ENCODE peak calls at places on chromosome 4, in eight cellular contexts. One of them, this sample, is unnamed.

GRCh38 chr4:56668267-56668666 is 12.8 kb downstream of the HOPX start:
- DNase-seq in fibroblast of lung: peak
- DNase-seq in colonic mucosa: no peak
- DNase-seq in endodermal cell: peak
- DNase-seq in epithelial cell of esophagus: peak
- DNase-seq in pancreas: no peak
- DNase-seq in bronchial epithelial cell: no peak
- DNase-seq in endothelial cell of umbilical vein: no peak
- DNase-seq in this sample: no peak

GRCh38 chr4:36091997-36092396 is 152.3 kb downstream of the ARAP2 start:
- DNase-seq in colonic mucosa: no peak
- DNase-seq in pancreas: no peak
- DNase-seq in endodermal cell: no peak
- DNase-seq in epithelial cell of esophagus: peak
- DNase-seq in endothelial cell of umbilical vein: no peak
- DNase-seq in bronchial epithelial cell: peak
- DNase-seq in fibroblast of lung: no peak
- DNase-seq in this sample: no peak

GRCh38 chr4:57554693-57555092 is 444.5 kb upstream of the IGFBP7 start:
- DNase-seq in epithelial cell of esophagus: no peak
- DNase-seq in endothelial cell of umbilical vein: no peak
- DNase-seq in bronchial epithelial cell: no peak
- DNase-seq in pancreas: no peak
- DNase-seq in colonic mucosa: no peak
- DNase-seq in fibroblast of lung: no peak
- DNase-seq in endodermal cell: no peak
- DNase-seq in this sample: no peak

GRCh38 chr4:124167602-124168001 is 544.9 kb downstream of the ANKRD50 start:
- DNase-seq in endothelial cell of umbilical vein: no peak
- DNase-seq in pancreas: no peak
- DNase-seq in epithelial cell of esophagus: peak
- DNase-seq in bronchial epithelial cell: no peak
- DNase-seq in colonic mucosa: no peak
- DNase-seq in fibroblast of lung: no peak
- DNase-seq in endodermal cell: no peak
- DNase-seq in this sample: no peak

GRCh38 chr4:85398276-85398675 is 76.7 kb upstream of the ARHGAP24 start:
- DNase-seq in fibroblast of lung: peak
- DNase-seq in colonic mucosa: no peak
- DNase-seq in bronchial epithelial cell: no peak
- DNase-seq in pancreas: no peak
- DNase-seq in epithelial cell of esophagus: no peak
- DNase-seq in endothelial cell of umbilical vein: no peak
- DNase-seq in endodermal cell: peak
- DNase-seq in this sample: peak

GRCh38 chr4:112119358-112119783 is 25.9 kb upstream of the FAM241A start:
- DNase-seq in colonic mucosa: no peak
- DNase-seq in endothelial cell of umbilical vein: no peak
- DNase-seq in pancreas: no peak
- DNase-seq in bronchial epithelial cell: no peak
- DNase-seq in fibroblast of lung: no peak
- DNase-seq in endodermal cell: no peak
- DNase-seq in epithelial cell of esophagus: no peak
- DNase-seq in this sample: no peak

GRCh38 chr4:114384629-114385028 is 214.0 kb upstream of the UGT8 start:
- DNase-seq in endothelial cell of umbilical vein: peak
- DNase-seq in pancreas: no peak
- DNase-seq in epithelial cell of esophagus: peak
- DNase-seq in bronchial epithelial cell: peak
- DNase-seq in fibroblast of lung: peak
- DNase-seq in colonic mucosa: no peak
- DNase-seq in endodermal cell: no peak
- DNase-seq in this sample: peak

GRCh38 chr4:142567620-142568451 is 278.3 kb downstream of the INPP4B start:
- DNase-seq in endodermal cell: no peak
- DNase-seq in endothelial cell of umbilical vein: no peak
- DNase-seq in epithelial cell of esophagus: peak
- DNase-seq in bronchial epithelial cell: peak
- DNase-seq in pancreas: peak
- DNase-seq in colonic mucosa: peak
- DNase-seq in fibroblast of lung: peak
- DNase-seq in this sample: peak

GRCh38 chr4:10688022-10688421 is 3.5 kb upstream of the CLNK start:
- DNase-seq in epithelial cell of esophagus: no peak
- DNase-seq in pancreas: no peak
- DNase-seq in endothelial cell of umbilical vein: no peak
- DNase-seq in colonic mucosa: no peak
- DNase-seq in fibroblast of lung: no peak
- DNase-seq in bronchial epithelial cell: no peak
- DNase-seq in endodermal cell: no peak
- DNase-seq in this sample: no peak

GRCh38 chr4:10687526-10687925 is 3.0 kb upstream of the CLNK start:
- DNase-seq in epithelial cell of esophagus: no peak
- DNase-seq in pancreas: no peak
- DNase-seq in endodermal cell: no peak
- DNase-seq in endothelial cell of umbilical vein: no peak
- DNase-seq in colonic mucosa: no peak
- DNase-seq in bronchial epithelial cell: no peak
- DNase-seq in fibroblast of lung: no peak
- DNase-seq in this sample: no peak

GRCh38 chr4:10677796-10678497 is 6.6 kb downstream of the CLNK start:
- DNase-seq in colonic mucosa: no peak
- DNase-seq in bronchial epithelial cell: no peak
- DNase-seq in epithelial cell of esophagus: no peak
- DNase-seq in endothelial cell of umbilical vein: no peak
- DNase-seq in pancreas: no peak
- DNase-seq in fibroblast of lung: no peak
- DNase-seq in endodermal cell: no peak
- DNase-seq in this sample: no peak

GRCh38 chr4:10684631-10685030 is at the start of gene CLNK:
- DNase-seq in colonic mucosa: no peak
- DNase-seq in endothelial cell of umbilical vein: no peak
- DNase-seq in pancreas: no peak
- DNase-seq in fibroblast of lung: no peak
- DNase-seq in bronchial epithelial cell: no peak
- DNase-seq in endodermal cell: no peak
- DNase-seq in epithelial cell of esophagus: no peak
- DNase-seq in this sample: no peak

DNA sequence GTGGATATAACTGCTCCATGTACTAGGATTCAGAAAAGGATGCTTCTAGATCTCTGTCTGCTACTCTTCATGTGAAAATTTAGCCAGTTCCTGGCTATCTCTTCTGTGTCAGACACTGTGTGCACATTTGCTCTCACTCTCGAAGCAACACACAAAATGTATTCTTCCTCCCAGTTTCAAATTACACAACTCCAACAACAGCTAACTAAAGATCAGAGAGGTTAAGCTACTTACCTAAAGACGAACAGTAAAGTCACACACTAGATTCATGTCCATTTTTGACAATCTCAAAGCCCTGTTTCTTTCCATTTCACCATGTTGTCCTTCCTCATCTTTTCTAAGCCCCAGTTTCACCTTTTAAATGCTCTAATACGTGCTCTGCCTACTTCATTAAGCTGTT is 2.2 kb downstream of the CLNK start:
- DNase-seq in endodermal cell: no peak
- DNase-seq in colonic mucosa: no peak
- DNase-seq in epithelial cell of esophagus: no peak
- DNase-seq in bronchial epithelial cell: no peak
- DNase-seq in endothelial cell of umbilical vein: no peak
- DNase-seq in fibroblast of lung: no peak
- DNase-seq in pancreas: no peak
- DNase-seq in this sample: no peak
- H3K4me3 ChIP-seq in endodermal cell: no peak
- H3K4me3 ChIP-seq in colonic mucosa: no peak
- H3K4me3 ChIP-seq in epithelial cell of esophagus: no peak
- H3K4me3 ChIP-seq in bronchial epithelial cell: no peak
- H3K4me3 ChIP-seq in endothelial cell of umbilical vein: no peak
- H3K4me3 ChIP-seq in fibroblast of lung: no peak
- H3K4me3 ChIP-seq in pancreas: no peak
- H3K4me3 ChIP-seq in this sample: no peak

GRCh38 chr4:67871867-67872266 is 11.9 kb downstream of the TMPRSS11D start:
- DNase-seq in epithelial cell of esophagus: peak
- DNase-seq in bronchial epithelial cell: peak
- DNase-seq in pancreas: no peak
- DNase-seq in colonic mucosa: no peak
- DNase-seq in fibroblast of lung: peak
- DNase-seq in endodermal cell: no peak
- DNase-seq in endothelial cell of umbilical vein: peak
- DNase-seq in this sample: peak
- TF ChIP-seq CTCF in epithelial cell of esophagus: peak
- TF ChIP-seq CTCF in bronchial epithelial cell: peak
- TF ChIP-seq CTCF in pancreas: peak
- TF ChIP-seq CTCF in colonic mucosa: no peak
- TF ChIP-seq CTCF in fibroblast of lung: peak
- TF ChIP-seq CTCF in endodermal cell: peak
- TF ChIP-seq CTCF in endothelial cell of umbilical vein: peak
- TF ChIP-seq CTCF in this sample: peak

GRCh38 chr4:94152466-94152865 is 55.2 kb upstream of the SMARCAD1 start:
- DNase-seq in bronchial epithelial cell: no peak
- DNase-seq in endodermal cell: peak
- DNase-seq in pancreas: no peak
- DNase-seq in fibroblast of lung: no peak
- DNase-seq in colonic mucosa: no peak
- DNase-seq in epithelial cell of esophagus: no peak
- DNase-seq in endothelial cell of umbilical vein: no peak
- DNase-seq in this sample: no peak
- H3K4me3 ChIP-seq in bronchial epithelial cell: no peak
- H3K4me3 ChIP-seq in endodermal cell: peak
- H3K4me3 ChIP-seq in pancreas: no peak
- H3K4me3 ChIP-seq in fibroblast of lung: no peak
- H3K4me3 ChIP-seq in colonic mucosa: no peak
- H3K4me3 ChIP-seq in epithelial cell of esophagus: no peak
- H3K4me3 ChIP-seq in endothelial cell of umbilical vein: no peak
- H3K4me3 ChIP-seq in this sample: no peak

GRCh38 chr4:173991814-173992213 is 291.7 kb downstream of the FBXO8 start:
- DNase-seq in colonic mucosa: no peak
- DNase-seq in epithelial cell of esophagus: no peak
- DNase-seq in endothelial cell of umbilical vein: no peak
- DNase-seq in fibroblast of lung: no peak
- DNase-seq in pancreas: no peak
- DNase-seq in bronchial epithelial cell: no peak
- DNase-seq in endodermal cell: no peak
- DNase-seq in this sample: no peak

GRCh38 chr4:173990126-173990878 is 293.2 kb downstream of the FBXO8 start:
- DNase-seq in epithelial cell of esophagus: peak
- DNase-seq in endodermal cell: peak
- DNase-seq in pancreas: no peak
- DNase-seq in bronchial epithelial cell: peak
- DNase-seq in endothelial cell of umbilical vein: peak
- DNase-seq in colonic mucosa: no peak
- DNase-seq in fibroblast of lung: peak
- DNase-seq in this sample: peak

GRCh38 chr4:173991321-173991720 is 292.1 kb downstream of the FBXO8 start:
- DNase-seq in pancreas: no peak
- DNase-seq in fibroblast of lung: no peak
- DNase-seq in endothelial cell of umbilical vein: no peak
- DNase-seq in endodermal cell: no peak
- DNase-seq in colonic mucosa: no peak
- DNase-seq in epithelial cell of esophagus: no peak
- DNase-seq in bronchial epithelial cell: no peak
- DNase-seq in this sample: no peak

DNA sequence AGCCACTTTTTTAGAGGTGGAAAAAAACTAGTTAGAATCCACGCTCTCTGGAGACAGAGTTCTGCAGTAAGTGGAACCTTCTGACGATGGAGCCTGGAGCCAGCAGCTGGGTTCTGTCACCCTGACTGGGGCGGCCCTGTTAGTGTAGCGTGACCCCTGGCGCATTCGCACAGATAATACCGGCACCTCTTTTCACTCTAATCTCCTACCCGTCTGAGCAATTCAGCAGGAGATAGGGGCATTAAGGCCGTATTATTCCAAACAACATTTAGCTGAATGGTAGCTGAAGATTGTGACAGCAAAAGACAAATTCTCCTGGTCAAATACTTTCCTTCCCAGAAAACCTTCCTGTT is 292.6 kb downstream of the FBXO8 start:
- DNase-seq in fibroblast of lung: peak
- DNase-seq in pancreas: no peak
- DNase-seq in colonic mucosa: peak
- DNase-seq in bronchial epithelial cell: no peak
- DNase-seq in epithelial cell of esophagus: no peak
- DNase-seq in endodermal cell: peak
- DNase-seq in endothelial cell of umbilical vein: no peak
- DNase-seq in this sample: no peak
- TF ChIP-seq CTCF in fibroblast of lung: no peak
- TF ChIP-seq CTCF in pancreas: no peak
- TF ChIP-seq CTCF in colonic mucosa: no peak
- TF ChIP-seq CTCF in bronchial epithelial cell: no peak
- TF ChIP-seq CTCF in epithelial cell of esophagus: no peak
- TF ChIP-seq CTCF in endodermal cell: peak
- TF ChIP-seq CTCF in endothelial cell of umbilical vein: no peak
- TF ChIP-seq CTCF in this sample: no peak

DNA sequence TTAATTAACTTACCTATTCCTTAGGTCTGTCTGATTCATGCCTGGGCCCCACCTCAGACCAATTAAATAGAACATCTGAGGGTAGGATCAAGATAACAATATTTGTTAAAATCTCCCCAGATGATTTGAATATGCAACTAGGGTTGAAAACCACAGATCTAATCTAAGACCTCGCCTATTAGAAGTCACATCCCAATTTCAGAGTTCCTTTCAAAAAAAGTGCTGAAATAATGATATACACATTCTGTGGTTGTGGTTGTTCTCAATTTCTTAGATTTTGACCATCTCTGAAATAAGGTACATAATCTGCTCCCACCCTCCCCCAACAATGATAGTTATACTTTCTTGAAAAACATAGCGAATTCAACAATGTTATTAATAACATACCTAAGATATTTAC is 27.7 kb downstream of the NIPAL1 start:
- DNase-seq in epithelial cell of esophagus: no peak
- DNase-seq in fibroblast of lung: no peak
- DNase-seq in colonic mucosa: no peak
- DNase-seq in pancreas: no peak
- DNase-seq in endodermal cell: no peak
- DNase-seq in endothelial cell of umbilical vein: no peak
- DNase-seq in bronchial epithelial cell: no peak
- DNase-seq in this sample: no peak
- H3K4me3 ChIP-seq in epithelial cell of esophagus: no peak
- H3K4me3 ChIP-seq in fibroblast of lung: no peak
- H3K4me3 ChIP-seq in colonic mucosa: no peak
- H3K4me3 ChIP-seq in pancreas: no peak
- H3K4me3 ChIP-seq in endodermal cell: no peak
- H3K4me3 ChIP-seq in endothelial cell of umbilical vein: no peak
- H3K4me3 ChIP-seq in bronchial epithelial cell: no peak
- H3K4me3 ChIP-seq in this sample: no peak